ENCODE peak calls at places on chromosomes 5 and 9, in four cellular contexts. Z is pancreas, T is astrocyte of the spinal cord, N is uterus. B is an unnamed sample.
A peak's percentile ranks its signal among the peaks of the same experiment; 100 is the strongest.

GRCh38 chr9:130042406-130042930 is 521 bp downstream of the FNBP1 start:
- DNase-seq in N (peak; percentile 41), T (no peak), Z (peak; percentile 53), B (no peak)

GRCh38 chr5:61332369-61332745 is 299 bp downstream of the ZSWIM6 start:
- DNase-seq in T (no peak), N (no peak), Z (no peak), B (peak; percentile 48)

GRCh38 chr5:147767048-147767447 is 15.5 kb downstream of the JAKMIP2 start:
- DNase-seq in T (no peak), Z (no peak), N (no peak), B (no peak)

GRCh38 chr9:106828082-106828481 is 34.9 kb upstream of the ZNF462 start:
- DNase-seq in N (no peak), Z (no peak), T (no peak), B (no peak)

GRCh38 chr9:78763424-78763823 is 466.5 kb downstream of the PSAT1 start:
- DNase-seq in T (no peak), Z (no peak), N (no peak), B (no peak)

GRCh38 chr9:14633148-14633547 is 60.1 kb downstream of the ZDHHC21 start:
- DNase-seq in T (no peak), N (no peak), Z (no peak), B (no peak)

GRCh38 chr9:27384262-27385014 is 87.5 kb upstream of the EQTN start:
- DNase-seq in Z (no peak), N (no peak), T (no peak), B (no peak)

GRCh38 chr5:125112196-125112595 is 365.8 kb upstream of the ZNF608 start:
- DNase-seq in N (no peak), T (peak; percentile 15), Z (no peak), B (peak; percentile 49)

GRCh38 chr9:131098391-131099087 is 2.2 kb downstream of the AIF1L start:
- DNase-seq in N (no peak), Z (no peak), T (no peak), B (no peak)

GRCh38 chr9:1207681-1208080 is 157.5 kb downstream of the DMRT2 start:
- DNase-seq in Z (no peak), T (peak; percentile 44), N (peak; percentile 46), B (peak; percentile 18)

GRCh38 chr5:172444110-172444510 is 10.2 kb downstream of the SH3PXD2B start:
- DNase-seq in N (no peak), Z (no peak), T (peak; percentile 57), B (peak; percentile 54)

GRCh38 chr9:106039151-106039935 is 345.0 kb downstream of the TMEM38B start:
- DNase-seq in T (no peak), N (no peak), Z (no peak), B (no peak)

GRCh38 chr9:22986556-22986955 is 539.9 kb downstream of the DMRTA1 start:
- DNase-seq in N (no peak), T (no peak), Z (no peak), B (no peak)

GRCh38 chr5:111670826-111671492 is 86.0 kb downstream of the NREP start:
- DNase-seq in N (no peak), Z (no peak), T (no peak), B (peak; percentile 9)

GRCh38 chr5:107726896-107727295 is 56.2 kb upstream of the EFNA5 start:
- DNase-seq in Z (no peak), N (no peak), T (no peak), B (no peak)

GRCh38 chr9:83563360-83563759 is 25.2 kb upstream of the FRMD3 start:
- DNase-seq in Z (no peak), N (no peak), T (no peak), B (no peak)

GRCh38 chr9:130425741-130426466 is 18.9 kb upstream of the ASS1 start:
- DNase-seq in N (no peak), Z (no peak), T (no peak), B (no peak)

DNA sequence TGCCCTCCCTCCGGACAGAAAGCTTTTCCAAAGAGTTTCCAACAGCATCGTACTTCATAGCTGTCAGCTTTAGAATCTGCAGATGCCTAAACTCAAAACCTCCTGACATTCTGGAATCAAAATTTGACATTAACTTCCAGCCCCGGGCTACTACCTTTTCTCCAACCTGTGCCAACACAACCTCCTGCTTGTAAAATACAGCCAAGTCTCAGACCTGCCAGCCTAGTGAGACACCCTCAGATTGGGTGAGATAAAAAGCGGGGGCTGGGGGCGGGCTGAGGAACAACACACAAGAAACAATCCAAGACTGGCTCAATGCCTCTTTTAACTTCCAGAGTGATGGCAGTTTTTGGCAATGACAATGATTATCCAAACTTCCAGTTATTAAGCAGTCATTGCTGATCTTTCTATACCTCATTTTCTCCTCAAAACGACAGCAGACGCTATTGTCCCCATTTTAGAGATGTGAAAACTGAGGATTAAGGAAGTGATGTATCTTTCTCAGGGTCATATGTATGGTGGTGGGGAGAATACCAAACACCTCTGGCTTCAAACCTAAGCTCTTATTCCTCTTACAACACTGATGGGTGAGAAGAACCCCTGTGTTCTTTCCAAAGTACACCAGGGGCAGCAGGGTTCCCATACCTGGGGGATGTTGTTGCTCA is 1.2 kb downstream of the TNC start:
- DNase-seq in Z (no peak), N (no peak), T (no peak), B (no peak)
- H3K4me3 ChIP-seq in Z (no peak overlapping the region), N (peak overlapping the region; percentile 40), T (peak overlapping the region; percentile 58), B (no peak overlapping the region)

GRCh38 chr5:160460377-160461049 is 38.9 kb downstream of the PTTG1 start:
- DNase-seq in T (no peak), Z (no peak), N (no peak), B (peak; percentile 59)
- TF ChIP-seq CTCF in T (peak; percentile 19), Z (no peak), N (no peak), B (peak; percentile 63)

GRCh38 chr9:124008855-124009834 is 2.4 kb upstream of the LHX2 start:
- DNase-seq in T (no peak), Z (no peak), N (no peak), B (no peak)
- H3K4me3 ChIP-seq in T (no peak overlapping the region), Z (no peak overlapping the region), N (no peak overlapping the region), B (no peak overlapping the region)

GRCh38 chr5:78512440-78512839 is 136.1 kb downstream of the LHFPL2 start:
- DNase-seq in T (no peak), N (no peak), Z (no peak), B (no peak)

GRCh38 chr5:78508231-78508765 is 140.3 kb downstream of the LHFPL2 start:
- DNase-seq in N (no peak), T (no peak), Z (no peak), B (peak; percentile 55)

GRCh38 chr5:78511116-78511906 is 137.3 kb downstream of the LHFPL2 start:
- DNase-seq in Z (no peak), N (no peak), T (no peak), B (no peak)

GRCh38 chr5:78509145-78509865 is 139.3 kb downstream of the LHFPL2 start:
- DNase-seq in T (no peak), N (no peak), Z (no peak), B (no peak)

DNA sequence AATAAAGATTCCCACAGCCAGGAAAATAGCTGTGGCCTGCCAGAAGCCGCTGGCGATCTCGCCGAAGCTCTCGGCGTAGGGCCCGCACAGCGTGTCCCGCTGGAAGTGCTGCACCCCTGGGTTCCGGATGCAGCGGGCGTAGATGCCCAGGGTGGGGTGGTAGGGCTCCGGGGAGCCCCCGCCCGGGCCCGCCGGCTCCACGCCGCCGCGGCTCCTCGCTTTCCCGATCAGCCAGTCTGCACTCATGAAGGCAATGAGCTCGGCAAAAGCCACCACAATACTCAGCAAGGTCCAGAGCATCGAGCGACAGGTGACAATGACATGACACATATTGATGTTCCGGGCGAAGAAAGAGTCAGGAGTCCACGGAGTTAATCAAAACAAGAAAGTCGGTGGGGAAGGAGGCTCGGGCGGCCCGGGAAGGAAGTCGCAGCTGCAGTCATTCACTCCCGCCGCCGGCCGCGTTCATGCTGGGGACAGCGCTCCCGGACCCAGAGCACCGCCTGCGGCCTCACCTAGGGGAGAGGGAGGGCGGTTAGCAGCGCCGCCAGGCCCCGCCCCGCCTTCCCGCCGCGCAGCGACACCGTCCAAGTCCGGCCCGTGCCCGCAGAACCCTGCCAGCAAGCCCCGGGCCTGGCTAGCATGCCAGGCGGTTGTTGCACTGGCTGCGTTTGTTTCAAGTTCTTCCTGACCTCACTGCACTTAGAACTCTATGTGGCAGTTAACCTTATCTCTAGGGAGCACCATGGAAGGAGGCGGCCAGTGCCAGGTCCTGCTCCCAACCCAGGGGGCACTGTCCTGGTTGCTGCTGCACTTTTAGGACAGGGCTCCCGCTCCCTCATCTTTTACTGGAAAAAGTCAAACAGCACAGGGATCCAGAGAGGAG is 138.4 kb downstream of the LHFPL2 start:
- DNase-seq in Z (peak; percentile 85), N (peak; percentile 54), T (no peak), B (no peak)
- TF ChIP-seq CTCF in Z (no peak), N (no peak), T (no peak), B (peak; percentile 34)

GRCh38 chr5:155870636-155871035 is 456.3 kb upstream of the SGCD start:
- DNase-seq in T (no peak), N (no peak), Z (no peak), B (no peak)
- H3K4me3 ChIP-seq in T (no peak overlapping the region), N (no peak overlapping the region), Z (no peak overlapping the region), B (no peak overlapping the region)

GRCh38 chr5:55991768-55992486 is 2.8 kb downstream of the IL6ST start:
- DNase-seq in Z (no peak), N (no peak), T (no peak), B (peak; percentile 39)
- TF ChIP-seq CTCF in Z (no peak), N (no peak), T (no peak), B (no peak)

DNA sequence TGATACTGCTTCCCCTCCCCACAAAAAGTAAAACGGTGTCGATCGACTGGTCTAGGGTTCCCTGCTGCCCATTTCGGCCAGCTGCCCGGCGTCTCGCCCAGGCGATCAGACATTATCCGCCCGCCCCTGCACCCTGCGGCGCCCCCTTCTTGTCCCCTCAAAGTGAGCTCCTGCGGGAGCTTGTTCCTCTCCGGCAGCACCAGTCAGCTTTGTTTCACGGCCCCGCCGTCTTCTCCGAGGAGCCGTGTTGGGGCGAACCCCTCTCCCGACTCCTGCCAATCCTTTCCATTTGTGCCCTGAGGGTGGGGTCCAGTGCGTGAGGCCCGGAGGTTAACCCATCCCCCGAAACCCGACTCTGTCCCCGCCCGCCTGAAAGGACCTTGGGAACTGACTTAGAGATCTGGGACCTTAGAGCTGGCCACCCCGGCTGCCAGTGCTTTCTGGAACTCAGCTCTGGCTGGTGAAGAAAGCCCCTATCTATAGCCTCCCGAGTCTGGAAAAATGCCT is 518 bp downstream of the UBE2B start:
- DNase-seq in Z (peak; percentile 75), N (no peak), T (peak; percentile 35), B (peak; percentile 28)
- H3K4me3 ChIP-seq in Z (peak overlapping the region; percentile 87), N (peak overlapping the region; percentile 89), T (peak overlapping the region; percentile 95), B (peak overlapping the region; percentile 97)

DNA sequence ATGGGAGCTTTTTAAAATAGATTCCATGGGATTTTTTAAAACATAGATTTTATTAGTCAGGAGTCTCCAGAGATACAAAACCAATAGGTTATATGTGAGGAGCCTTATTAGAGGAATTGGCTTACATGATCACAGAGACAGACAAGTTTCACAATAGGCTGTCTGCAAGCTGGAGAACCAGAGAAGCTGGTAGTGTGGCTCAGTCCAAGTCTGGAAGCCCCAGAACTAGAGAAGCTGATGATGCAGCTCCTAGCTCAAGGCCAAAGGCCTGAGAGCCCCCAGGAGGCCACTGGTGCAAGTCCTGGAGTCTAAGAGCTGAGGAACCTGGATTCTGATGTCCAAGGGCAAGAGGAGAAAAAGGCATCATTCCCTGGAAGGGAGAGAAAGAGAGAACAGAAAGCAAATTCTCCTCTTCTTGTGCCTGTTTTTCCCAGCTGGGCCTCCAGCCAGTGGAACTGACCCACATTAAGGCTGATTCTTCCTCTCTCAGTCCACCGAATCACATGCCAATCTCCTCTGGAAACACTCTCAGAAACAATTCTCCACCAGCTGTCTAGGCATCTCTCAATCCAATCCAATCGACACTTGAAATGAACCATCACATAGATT is 59.3 kb downstream of the AHRR start:
- DNase-seq in N (no peak), Z (no peak), T (no peak), B (no peak)
- TF ChIP-seq CTCF in N (no peak), Z (no peak), T (no peak), B (no peak)